ENCODE peak calls at places on chromosomes 7 and 10, in seven cellular contexts. P is endothelial cell of umbilical vein, I is DMS153, F is RPMI7951, J is cardiac muscle cell, H is AML-193, M is SK-MEL-5. K is an unnamed sample.

GRCh38 chr10:52279546-52279945 is 34.5 kb upstream of the DKK1 start:
- DNase-seq in I (no peak), P (no peak), M (no peak), F (no peak), H (no peak), J (no peak), K (no peak)

GRCh38 chr7:55305130-55305529 is 60.0 kb upstream of the LANCL2 start:
- DNase-seq in M (no peak), I (no peak), H (no peak), P (no peak), J (no peak), F (no peak), K (no peak)

GRCh38 chr10:16384064-16384463 is 52.7 kb upstream of the PTER start:
- DNase-seq in M (no peak), P (no peak), F (no peak), J (no peak), I (no peak), H (no peak), K (no peak)

GRCh38 chr10:83166344-83166743 is 973.0 kb upstream of the GHITM start:
- DNase-seq in F (peak; percentile 24), J (peak; percentile 49), I (no peak), P (no peak), M (peak; percentile 25), H (no peak), K (no peak)

GRCh38 chr7:127226685-127227374 is 25.9 kb downstream of the GRM8 start:
- DNase-seq in M (peak; percentile 40), I (no peak), J (no peak), H (no peak), P (no peak), F (no peak), K (no peak)

GRCh38 chr10:115854740-115855435 is 418.1 kb downstream of the GFRA1 start:
- DNase-seq in I (no peak), P (no peak), M (no peak), H (no peak), J (no peak), F (no peak), K (no peak)

GRCh38 chr7:106538638-106539037 is 122.3 kb downstream of the CCDC71L start:
- DNase-seq in H (no peak), F (peak; percentile 20), P (peak; percentile 98), M (no peak), J (no peak), I (no peak), K (no peak)

GRCh38 chr10:7635431-7636125 is 31.2 kb downstream of the ITIH5 start:
- DNase-seq in M (no peak), H (no peak), I (no peak), J (no peak), F (no peak), P (no peak), K (no peak)

GRCh38 chr7:4239991-4240812 is 441.9 kb upstream of the FOXK1 start:
- DNase-seq in J (no peak), H (no peak), P (no peak), I (no peak), F (no peak), M (no peak), K (no peak)

GRCh38 chr7:99752354-99752753 is 17.4 kb upstream of the CYP3A7 start:
- DNase-seq in I (no peak), M (no peak), H (no peak), J (no peak), F (no peak), P (no peak), K (no peak)

GRCh38 chr7:158096582-158096981 is 491.0 kb downstream of the PTPRN2 start:
- DNase-seq in P (no peak), M (no peak), F (no peak), J (no peak), H (no peak), I (no peak), K (no peak)

GRCh38 chr10:126302195-126302594 is 86.1 kb downstream of the ADAM12 start:
- DNase-seq in H (no peak), M (no peak), F (no peak), I (no peak), P (no peak), J (no peak), K (no peak)

GRCh38 chr7:43314379-43315158 is 202.1 kb downstream of the HECW1 start:
- DNase-seq in P (no peak), F (no peak), J (no peak), I (no peak), H (no peak), M (no peak), K (no peak)

GRCh38 chr7:126700807-126701604 is 551.7 kb downstream of the GRM8 start:
- DNase-seq in M (peak; percentile 78), H (peak; percentile 92), J (peak; percentile 59), P (peak; percentile 98), F (peak; percentile 96), I (peak; percentile 80), K (peak; percentile 75)

GRCh38 chr7:129950191-129950940 is 2.4 kb downstream of the UBE2H start:
- DNase-seq in M (peak; percentile 37), F (no peak), J (peak; percentile 13), P (peak; percentile 52), H (no peak), I (no peak), K (no peak)

GRCh38 chr7:44067064-44067951 is 1.9 kb upstream of the PGAM2 start:
- DNase-seq in J (no peak), P (no peak), H (no peak), I (no peak), M (no peak), F (no peak), K (no peak)